ENCODE peak calls at places on chromosomes 6 and 20, in seven cellular contexts. One of them, this sample, is unnamed.

GRCh38 chr6:169073311-169073710 is 180.3 kb downstream of the THBS2 start:
- DNase-seq in RWPE1: no peak
- DNase-seq in HepG2: no peak
- DNase-seq in heart left ventricle: no peak
- DNase-seq in coronary artery: no peak
- DNase-seq in cardiac muscle cell: peak; percentile 92
- DNase-seq in A549: no peak
- DNase-seq in this sample: no peak

GRCh38 chr6:113362542-113363430 is 494.4 kb upstream of the MARCKS start:
- DNase-seq in coronary artery: no peak
- DNase-seq in A549: no peak
- DNase-seq in heart left ventricle: no peak
- DNase-seq in HepG2: no peak
- DNase-seq in cardiac muscle cell: peak; percentile 36
- DNase-seq in RWPE1: no peak
- DNase-seq in this sample: no peak

GRCh38 chr6:106702451-106703110 is 73.2 kb downstream of the QRSL1 start:
- DNase-seq in HepG2: peak; percentile 83
- DNase-seq in coronary artery: no peak
- DNase-seq in A549: no peak
- DNase-seq in cardiac muscle cell: no peak
- DNase-seq in heart left ventricle: no peak
- DNase-seq in RWPE1: no peak
- DNase-seq in this sample: no peak

GRCh38 chr6:137927777-137928218 is 60.7 kb downstream of the TNFAIP3 start:
- DNase-seq in heart left ventricle: no peak
- DNase-seq in cardiac muscle cell: peak; percentile 35
- DNase-seq in coronary artery: no peak
- DNase-seq in HepG2: no peak
- DNase-seq in A549: no peak
- DNase-seq in RWPE1: no peak
- DNase-seq in this sample: no peak

GRCh38 chr20:32589256-32589655 is 4.1 kb upstream of the NOL4L start:
- DNase-seq in coronary artery: no peak
- DNase-seq in RWPE1: peak; percentile 70
- DNase-seq in cardiac muscle cell: no peak
- DNase-seq in A549: no peak
- DNase-seq in heart left ventricle: no peak
- DNase-seq in HepG2: no peak
- DNase-seq in this sample: no peak

GRCh38 chr20:33640287-33640686 is 21.8 kb upstream of the C20orf144 start:
- DNase-seq in heart left ventricle: no peak
- DNase-seq in cardiac muscle cell: no peak
- DNase-seq in coronary artery: no peak
- DNase-seq in RWPE1: no peak
- DNase-seq in HepG2: peak; percentile 54
- DNase-seq in A549: no peak
- DNase-seq in this sample: no peak

GRCh38 chr20:64156136-64156885 is 7.9 kb upstream of the MYT1 start:
- DNase-seq in RWPE1: no peak
- DNase-seq in HepG2: no peak
- DNase-seq in heart left ventricle: no peak
- DNase-seq in cardiac muscle cell: no peak
- DNase-seq in coronary artery: no peak
- DNase-seq in A549: no peak
- DNase-seq in this sample: no peak

GRCh38 chr6:158313989-158314388 is 1.7 kb downstream of the TULP4 start:
- DNase-seq in cardiac muscle cell: no peak
- DNase-seq in HepG2: no peak
- DNase-seq in coronary artery: no peak
- DNase-seq in A549: no peak
- DNase-seq in RWPE1: no peak
- DNase-seq in heart left ventricle: no peak
- DNase-seq in this sample: no peak

GRCh38 chr6:44049163-44049988 is 77.9 kb downstream of the MRPL14 start:
- DNase-seq in A549: no peak
- DNase-seq in cardiac muscle cell: peak; percentile 76
- DNase-seq in heart left ventricle: no peak
- DNase-seq in coronary artery: no peak
- DNase-seq in HepG2: no peak
- DNase-seq in RWPE1: no peak
- DNase-seq in this sample: no peak

GRCh38 chr20:23248524-23248923 is 102.1 kb upstream of the NXT1 start:
- DNase-seq in heart left ventricle: no peak
- DNase-seq in RWPE1: no peak
- DNase-seq in A549: no peak
- DNase-seq in HepG2: no peak
- DNase-seq in coronary artery: peak; percentile 47
- DNase-seq in cardiac muscle cell: no peak
- DNase-seq in this sample: no peak

GRCh38 chr6:138289739-138290138 is 71.4 kb upstream of the PBOV1 start:
- DNase-seq in RWPE1: no peak
- DNase-seq in cardiac muscle cell: no peak
- DNase-seq in HepG2: peak; percentile 47
- DNase-seq in coronary artery: no peak
- DNase-seq in A549: peak; percentile 6
- DNase-seq in heart left ventricle: peak; percentile 66
- DNase-seq in this sample: peak; percentile 83

GRCh38 chr20:51378171-51378928 is 164.2 kb downstream of the NFATC2 start:
- DNase-seq in RWPE1: no peak
- DNase-seq in A549: no peak
- DNase-seq in heart left ventricle: no peak
- DNase-seq in cardiac muscle cell: no peak
- DNase-seq in coronary artery: no peak
- DNase-seq in HepG2: no peak
- DNase-seq in this sample: peak; percentile 82

GRCh38 chr20:33475381-33476160 is 14.3 kb upstream of the CBFA2T2 start:
- DNase-seq in A549: no peak
- DNase-seq in cardiac muscle cell: no peak
- DNase-seq in heart left ventricle: no peak
- DNase-seq in RWPE1: no peak
- DNase-seq in coronary artery: no peak
- DNase-seq in HepG2: no peak
- DNase-seq in this sample: peak; percentile 53

GRCh38 chr20:5531318-5532081 is 214.7 kb upstream of the PROKR2 start:
- DNase-seq in RWPE1: no peak
- DNase-seq in HepG2: no peak
- DNase-seq in heart left ventricle: no peak
- DNase-seq in cardiac muscle cell: peak; percentile 82
- DNase-seq in A549: no peak
- DNase-seq in coronary artery: no peak
- DNase-seq in this sample: no peak

GRCh38 chr6:144006731-144007454 is 1.2 kb downstream of the PLAGL1 start:
- DNase-seq in heart left ventricle: no peak
- DNase-seq in A549: peak; percentile 11
- DNase-seq in cardiac muscle cell: peak; percentile 65
- DNase-seq in coronary artery: no peak
- DNase-seq in RWPE1: no peak
- DNase-seq in HepG2: no peak
- DNase-seq in this sample: no peak

GRCh38 chr6:63663147-63663877 is 27.7 kb downstream of the PHF3 start:
- DNase-seq in coronary artery: no peak
- DNase-seq in A549: no peak
- DNase-seq in HepG2: no peak
- DNase-seq in RWPE1: peak; percentile 35
- DNase-seq in cardiac muscle cell: peak; percentile 79
- DNase-seq in heart left ventricle: no peak
- DNase-seq in this sample: no peak

GRCh38 chr20:59231124-59231804 is 67.6 kb downstream of the ZNF831 start:
- DNase-seq in coronary artery: no peak
- DNase-seq in HepG2: no peak
- DNase-seq in cardiac muscle cell: no peak
- DNase-seq in A549: no peak
- DNase-seq in RWPE1: no peak
- DNase-seq in heart left ventricle: no peak
- DNase-seq in this sample: no peak

GRCh38 chr6:169654590-169655391 is 47.0 kb downstream of the WDR27 start:
- DNase-seq in heart left ventricle: no peak
- DNase-seq in cardiac muscle cell: peak; percentile 83
- DNase-seq in coronary artery: no peak
- DNase-seq in A549: no peak
- DNase-seq in RWPE1: peak; percentile 55
- DNase-seq in HepG2: no peak
- DNase-seq in this sample: no peak

GRCh38 chr6:106334646-106335448 is 9.3 kb upstream of the ATG5 start:
- DNase-seq in coronary artery: no peak
- DNase-seq in heart left ventricle: no peak
- DNase-seq in HepG2: peak; percentile 52
- DNase-seq in A549: peak; percentile 19
- DNase-seq in cardiac muscle cell: peak; percentile 64
- DNase-seq in RWPE1: peak; percentile 55
- DNase-seq in this sample: peak; percentile 80

GRCh38 chr6:42257614-42258013 is 40.0 kb upstream of the MRPS10 start:
- DNase-seq in A549: no peak
- DNase-seq in RWPE1: no peak
- DNase-seq in cardiac muscle cell: no peak
- DNase-seq in HepG2: no peak
- DNase-seq in coronary artery: no peak
- DNase-seq in heart left ventricle: no peak
- DNase-seq in this sample: peak; percentile 83

GRCh38 chr20:41134362-41135186 is 2.8 kb upstream of the PLCG1 start:
- DNase-seq in heart left ventricle: no peak
- DNase-seq in A549: no peak
- DNase-seq in cardiac muscle cell: no peak
- DNase-seq in HepG2: peak; percentile 66
- DNase-seq in coronary artery: no peak
- DNase-seq in RWPE1: no peak
- DNase-seq in this sample: no peak

GRCh38 chr6:84508334-84508733 is 256.1 kb downstream of the TBX18 start:
- DNase-seq in coronary artery: no peak
- DNase-seq in cardiac muscle cell: no peak
- DNase-seq in heart left ventricle: no peak
- DNase-seq in A549: no peak
- DNase-seq in HepG2: no peak
- DNase-seq in RWPE1: no peak
- DNase-seq in this sample: no peak

GRCh38 chr6:28172006-28172405 is 30.3 kb downstream of the ZKSCAN8 start:
- DNase-seq in heart left ventricle: no peak
- DNase-seq in HepG2: no peak
- DNase-seq in A549: no peak
- DNase-seq in RWPE1: no peak
- DNase-seq in cardiac muscle cell: no peak
- DNase-seq in coronary artery: no peak
- DNase-seq in this sample: no peak

GRCh38 chr20:47656313-47656712 is 129.0 kb downstream of the SULF2 start:
- DNase-seq in HepG2: no peak
- DNase-seq in RWPE1: no peak
- DNase-seq in heart left ventricle: no peak
- DNase-seq in A549: no peak
- DNase-seq in cardiac muscle cell: no peak
- DNase-seq in coronary artery: no peak
- DNase-seq in this sample: no peak

GRCh38 chr20:63554361-63555278 is 661 bp downstream of the FNDC11 start:
- DNase-seq in cardiac muscle cell: no peak
- DNase-seq in heart left ventricle: no peak
- DNase-seq in coronary artery: no peak
- DNase-seq in A549: no peak
- DNase-seq in RWPE1: no peak
- DNase-seq in HepG2: no peak
- DNase-seq in this sample: peak; percentile 67

GRCh38 chr6:113595921-113596376 is 261.2 kb upstream of the MARCKS start:
- DNase-seq in cardiac muscle cell: peak; percentile 43
- DNase-seq in coronary artery: no peak
- DNase-seq in A549: no peak
- DNase-seq in HepG2: no peak
- DNase-seq in RWPE1: no peak
- DNase-seq in heart left ventricle: no peak
- DNase-seq in this sample: no peak

GRCh38 chr6:88865275-88865674 is 98.1 kb downstream of the RNGTT start:
- DNase-seq in HepG2: no peak
- DNase-seq in coronary artery: no peak
- DNase-seq in RWPE1: no peak
- DNase-seq in heart left ventricle: no peak
- DNase-seq in A549: no peak
- DNase-seq in cardiac muscle cell: no peak
- DNase-seq in this sample: no peak

GRCh38 chr6:159790947-159791598 is 806 bp downstream of the MRPL18 start:
- DNase-seq in A549: no peak
- DNase-seq in RWPE1: peak; percentile 19
- DNase-seq in coronary artery: no peak
- DNase-seq in cardiac muscle cell: no peak
- DNase-seq in HepG2: no peak
- DNase-seq in heart left ventricle: no peak
- DNase-seq in this sample: peak; percentile 65

GRCh38 chr6:20564777-20565176 is 30.5 kb downstream of the CDKAL1 start:
- DNase-seq in RWPE1: no peak
- DNase-seq in coronary artery: no peak
- DNase-seq in A549: no peak
- DNase-seq in HepG2: no peak
- DNase-seq in cardiac muscle cell: no peak
- DNase-seq in heart left ventricle: no peak
- DNase-seq in this sample: no peak

GRCh38 chr20:62437985-62438384 is 10.6 kb upstream of the RBBP8NL start:
- DNase-seq in coronary artery: no peak
- DNase-seq in A549: no peak
- DNase-seq in HepG2: no peak
- DNase-seq in RWPE1: no peak
- DNase-seq in heart left ventricle: no peak
- DNase-seq in cardiac muscle cell: no peak
- DNase-seq in this sample: no peak
- TF ChIP-seq CTCF in coronary artery: no peak
- TF ChIP-seq CTCF in A549: no peak
- TF ChIP-seq CTCF in HepG2: no peak
- TF ChIP-seq CTCF in RWPE1: no peak
- TF ChIP-seq CTCF in heart left ventricle: no peak
- TF ChIP-seq CTCF in cardiac muscle cell: no peak
- TF ChIP-seq CTCF in this sample: peak; percentile 54

GRCh38 chr6:11423072-11423471 is 114.5 kb upstream of the TMEM170B start:
- DNase-seq in cardiac muscle cell: no peak
- DNase-seq in RWPE1: no peak
- DNase-seq in coronary artery: no peak
- DNase-seq in HepG2: no peak
- DNase-seq in A549: no peak
- DNase-seq in heart left ventricle: no peak
- DNase-seq in this sample: no peak
- H3K27ac ChIP-seq in cardiac muscle cell: no peak overlapping the region
- H3K27ac ChIP-seq in RWPE1: no peak overlapping the region
- H3K27ac ChIP-seq in coronary artery: no peak overlapping the region
- H3K27ac ChIP-seq in HepG2: no peak overlapping the region
- H3K27ac ChIP-seq in A549: peak overlapping the region; percentile 76
- H3K27ac ChIP-seq in heart left ventricle: peak overlapping the region; percentile 53
- H3K27ac ChIP-seq in this sample: no peak overlapping the region

GRCh38 chr6:73694711-73695411 is 1.1 kb upstream of the CD109 start:
- DNase-seq in coronary artery: no peak
- DNase-seq in HepG2: no peak
- DNase-seq in cardiac muscle cell: peak; percentile 50
- DNase-seq in A549: no peak
- DNase-seq in RWPE1: peak; percentile 42
- DNase-seq in heart left ventricle: no peak
- DNase-seq in this sample: peak; percentile 48
- TF ChIP-seq CTCF in coronary artery: no peak
- TF ChIP-seq CTCF in HepG2: no peak
- TF ChIP-seq CTCF in cardiac muscle cell: no peak
- TF ChIP-seq CTCF in A549: no peak
- TF ChIP-seq CTCF in RWPE1: no peak
- TF ChIP-seq CTCF in heart left ventricle: no peak
- TF ChIP-seq CTCF in this sample: no peak

DNA sequence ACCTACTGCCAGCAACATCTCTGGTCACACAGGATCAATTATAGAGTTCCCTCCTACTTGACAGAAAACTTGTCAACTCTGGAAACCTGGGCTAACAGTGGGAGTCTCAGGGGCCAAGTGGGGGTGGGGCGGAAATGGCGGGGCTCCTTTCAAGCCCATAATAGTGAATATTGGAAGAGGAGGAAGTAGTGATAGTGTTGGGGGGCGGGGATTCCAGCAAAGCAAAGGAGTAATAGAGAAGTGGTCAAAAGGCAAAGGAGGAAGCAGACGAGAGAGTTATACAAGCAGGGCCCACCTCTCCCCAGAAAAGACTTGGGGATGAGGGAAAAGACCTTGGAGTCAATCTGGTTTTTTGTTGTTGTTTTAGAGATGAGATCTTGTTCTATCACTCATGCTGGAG is 2.1 kb downstream of the DEF6 start:
- DNase-seq in HepG2: no peak
- DNase-seq in coronary artery: no peak
- DNase-seq in RWPE1: no peak
- DNase-seq in heart left ventricle: no peak
- DNase-seq in cardiac muscle cell: no peak
- DNase-seq in A549: no peak
- DNase-seq in this sample: no peak
- H3K27ac ChIP-seq in HepG2: no peak overlapping the region
- H3K27ac ChIP-seq in coronary artery: peak overlapping the region; percentile 12
- H3K27ac ChIP-seq in RWPE1: no peak overlapping the region
- H3K27ac ChIP-seq in heart left ventricle: no peak overlapping the region
- H3K27ac ChIP-seq in cardiac muscle cell: no peak overlapping the region
- H3K27ac ChIP-seq in A549: no peak overlapping the region
- H3K27ac ChIP-seq in this sample: no peak overlapping the region

This sample was measured in endodermal cell.